ENCODE peak calls at places on chromosome 6, in four cellular contexts. Y is adrenal gland, R is cardiac muscle cell, J is tibial artery. A is an unnamed sample.

GRCh38 chr6:134394905-134395304 is 77.0 kb upstream of the SGK1 start:
- DNase-seq in J (no peak), Y (no peak), R (no peak), A (no peak)

GRCh38 chr6:12543953-12544352 is 172.6 kb upstream of the PHACTR1 start:
- DNase-seq in Y (no peak), J (no peak), R (no peak), A (no peak)

GRCh38 chr6:131600696-131601095 is 27.3 kb downstream of the MED23 start:
- DNase-seq in Y (no peak), R (no peak), J (no peak), A (no peak)

GRCh38 chr6:119444642-119445557 is 95.3 kb upstream of the MAN1A1 start:
- DNase-seq in J (no peak), Y (no peak), R (no peak), A (no peak)

GRCh38 chr6:139473239-139473701 is 98.8 kb upstream of the CITED2 start:
- DNase-seq in Y (peak; percentile 61), J (no peak), R (no peak), A (peak; percentile 62)

GRCh38 chr6:101344885-101345284 is 48.6 kb upstream of the GRIK2 start:
- DNase-seq in R (no peak), Y (no peak), J (no peak), A (no peak)

GRCh38 chr6:7112741-7113313 is 5.1 kb downstream of the RREB1 start:
- DNase-seq in R (no peak), Y (peak; percentile 38), J (no peak), A (no peak)

GRCh38 chr6:115997990-115998585 is 62.6 kb downstream of the FRK start:
- DNase-seq in Y (no peak), J (no peak), R (no peak), A (no peak)

GRCh38 chr6:82506526-82506925 is 142.9 kb downstream of the TPBG start:
- DNase-seq in R (no peak), Y (no peak), J (no peak), A (no peak)

GRCh38 chr6:129500958-129501381 is 209.0 kb downstream of the ARHGAP18 start:
- DNase-seq in J (no peak), Y (no peak), R (peak; percentile 30), A (no peak)

GRCh38 chr6:123393333-123393732 is 243.4 kb downstream of the TRDN start:
- DNase-seq in J (no peak), Y (no peak), R (peak; percentile 6), A (no peak)

GRCh38 chr6:45513843-45514242 is 136.1 kb upstream of the SUPT3H start:
- DNase-seq in Y (no peak), R (no peak), J (no peak), A (no peak)

GRCh38 chr6:154615483-154616025 is 105.1 kb upstream of the CNKSR3 start:
- DNase-seq in R (peak; percentile 89), J (peak; percentile 80), Y (peak; percentile 49), A (no peak)

GRCh38 chr6:30101939-30102700 is 10.8 kb downstream of the TRIM31 start:
- DNase-seq in R (peak; percentile 90), J (peak; percentile 93), Y (peak; percentile 90), A (peak; percentile 96)

GRCh38 chr6:30102701-30103629 is 9.9 kb downstream of the TRIM31 start:
- DNase-seq in J (peak; percentile 92), R (peak; percentile 92), Y (peak; percentile 94), A (peak; percentile 98)

GRCh38 chr6:30100154-30100553 is 12.7 kb downstream of the TRIM31 start:
- DNase-seq in J (no peak), Y (no peak), R (no peak), A (no peak)

GRCh38 chr6:30101423-30101938 is 11.4 kb downstream of the TRIM31 start:
- DNase-seq in J (no peak), R (no peak), Y (no peak), A (no peak)

GRCh38 chr6:30100585-30101422 is 12.1 kb downstream of the TRIM31 start:
- DNase-seq in Y (peak; percentile 53), J (no peak), R (no peak), A (peak; percentile 89)
- H3K4me3 ChIP-seq in Y (peak overlapping the region; percentile 4), J (peak overlapping the region; percentile 57), R (peak overlapping the region; percentile 9), A (no peak overlapping the region)

GRCh38 chr6:79570802-79571367 is 33.7 kb upstream of the LCA5 start:
- DNase-seq in R (peak; percentile 54), Y (no peak), J (no peak), A (no peak)
- H3K4me3 ChIP-seq in R (no peak overlapping the region), Y (no peak overlapping the region), J (peak overlapping the region; percentile 22), A (no peak overlapping the region)

DNA sequence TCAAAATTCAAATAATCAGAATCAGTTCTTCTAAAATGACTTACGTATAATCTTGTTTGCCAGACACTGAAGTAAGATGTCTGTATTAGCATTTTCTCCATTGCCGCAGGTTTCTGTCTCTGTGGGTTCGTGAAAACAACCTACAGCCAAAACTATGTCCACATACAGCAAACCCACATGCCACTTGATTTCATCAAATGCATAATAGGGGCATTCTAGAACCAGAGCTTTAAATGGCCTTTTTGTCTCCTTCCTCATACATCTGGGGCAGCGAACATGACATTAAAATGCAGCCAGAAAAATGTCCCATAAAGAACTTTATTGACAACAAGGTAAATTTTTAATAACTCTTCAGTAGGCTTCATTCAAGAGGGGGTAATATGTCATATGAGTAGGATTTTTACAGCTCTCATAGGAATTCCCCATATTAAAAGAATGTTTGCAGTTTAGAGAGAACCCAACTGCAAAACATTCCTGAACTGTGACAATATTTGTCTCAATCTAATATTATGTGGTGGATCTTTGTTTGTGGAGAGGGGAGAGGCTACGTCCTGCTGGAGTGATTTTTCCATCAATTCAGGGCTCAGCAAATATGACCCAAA is 90.1 kb upstream of the QKI start:
- DNase-seq in R (no peak), Y (no peak), J (no peak), A (no peak)
- H3K4me3 ChIP-seq in R (no peak overlapping the region), Y (no peak overlapping the region), J (no peak overlapping the region), A (no peak overlapping the region)

DNA sequence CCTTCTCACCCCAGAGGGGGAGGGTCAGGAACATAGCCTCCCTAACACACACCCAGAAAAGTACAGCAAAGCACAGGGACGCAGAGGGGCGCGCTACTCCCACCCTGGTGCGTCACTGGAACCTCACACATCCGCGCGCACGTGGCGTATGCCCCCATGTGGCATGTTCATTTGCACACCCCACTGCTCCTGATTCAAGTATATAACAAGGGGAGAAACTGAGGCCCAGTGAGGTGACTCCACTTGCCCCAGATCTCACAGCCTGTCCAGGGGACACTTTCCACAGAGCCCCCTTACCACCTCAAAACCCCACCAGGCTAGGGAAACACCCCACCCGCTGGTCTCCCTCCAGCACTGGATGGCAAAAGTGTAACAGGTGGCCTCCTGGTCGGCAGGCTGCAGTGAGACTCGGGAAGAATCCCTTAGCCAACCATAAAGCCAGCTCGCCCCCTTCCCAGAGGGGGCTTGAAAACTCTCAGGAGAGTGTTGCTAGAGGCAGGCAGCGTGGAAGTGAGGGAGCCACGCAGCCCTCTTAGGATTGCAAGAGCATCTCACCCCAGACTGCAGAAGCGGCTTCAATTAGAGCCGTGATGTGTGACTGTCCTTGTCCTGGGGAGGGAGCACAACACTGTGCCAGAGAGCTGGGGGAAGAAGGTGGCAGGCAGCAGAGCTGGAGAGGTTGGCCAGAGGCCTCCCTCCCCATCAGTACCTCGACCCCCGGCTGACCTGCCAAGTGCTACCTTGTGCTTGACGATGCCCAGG is at the start of gene GRM4:
- DNase-seq in J (no peak), R (no peak), Y (no peak), A (no peak)
- H3K4me3 ChIP-seq in J (peak within 1 kb of the TSS; percentile 53), R (peak within 1 kb of the TSS; percentile 51), Y (no peak within 1 kb of the TSS), A (no peak within 1 kb of the TSS)

GRCh38 chr6:36682328-36683144 is 4.0 kb downstream of the CDKN1A start:
- DNase-seq in Y (peak; percentile 83), R (no peak), J (peak; percentile 80), A (peak; percentile 96)
- H3K4me3 ChIP-seq in Y (no peak overlapping the region), R (no peak overlapping the region), J (peak overlapping the region; percentile 12), A (no peak overlapping the region)

GRCh38 chr6:142301421-142302391 is at the start of gene ADGRG6:
- DNase-seq in J (peak; percentile 67), R (peak; percentile 38), Y (peak; percentile 28), A (peak; percentile 87)
- H3K4me3 ChIP-seq in J (peak within 1 kb of the TSS; percentile 45), R (peak within 1 kb of the TSS; percentile 61), Y (no peak within 1 kb of the TSS), A (peak within 1 kb of the TSS; percentile 56)